ENCODE peak calls at places on chromosomes 12 and 14, in ten cellular contexts. R is HCT116; P is heart right ventricle; O is right cardiac atrium; A is pancreas; C is astrocyte; B is CD4-positive, CD25-positive, alpha-beta regulatory T cell; Z is mucosa of descending colon; M is BE2C; G is ascending aorta. I is an unnamed sample. For H3K4me1, the result is how much of the 10 kb centered on the place peaks cover.

GRCh38 chr12:19850341-19851065 is 411.2 kb downstream of the AEBP2 start:
- DNase-seq in R (no peak), P (no peak), O (peak), A (no peak), C (peak), B (no peak), Z (no peak), M (no peak), G (peak), I (no peak)

GRCh38 chr12:49288412-49288853 is 6.5 kb upstream of the PRPH start:
- DNase-seq in R (peak), P (no peak), O (peak), A (no peak), C (no peak), B (peak), Z (peak), M (peak), G (peak), I (peak)

GRCh38 chr12:122609696-122610095 is 82.6 kb downstream of the KNTC1 start:
- DNase-seq in R (no peak), P (no peak), O (no peak), A (no peak), C (no peak), B (no peak), Z (no peak), M (no peak), G (no peak), I (no peak)

GRCh38 chr12:124867389-124867930 is 3.8 kb upstream of the SCARB1 start:
- DNase-seq in R (no peak), P (no peak), O (no peak), A (no peak), C (peak), B (no peak), Z (peak), M (no peak), G (no peak), I (no peak)

GRCh38 chr14:90580381-90581335 is 183.8 kb downstream of the CALM1 start:
- DNase-seq in R (no peak), P (no peak), O (peak), A (no peak), C (no peak), B (no peak), Z (no peak), M (peak), G (no peak), I (peak)

GRCh38 chr12:106309671-106310313 is 7.3 kb downstream of the TCP11L2 start:
- DNase-seq in R (no peak), P (no peak), O (peak), A (no peak), C (peak), B (no peak), Z (no peak), M (no peak), G (no peak), I (no peak)

GRCh38 chr12:70277973-70278372 is 34.7 kb downstream of the CNOT2 start:
- DNase-seq in R (no peak), P (no peak), O (no peak), A (no peak), C (no peak), B (no peak), Z (no peak), M (no peak), G (no peak), I (no peak)

GRCh38 chr12:120639771-120640721 is at the start of gene CABP1:
- DNase-seq in R (no peak), P (no peak), O (peak), A (peak), C (no peak), B (peak), Z (peak), M (peak), G (no peak), I (peak)

GRCh38 chr12:107545737-107546363 is 139.7 kb upstream of the PWP1 start:
- DNase-seq in R (no peak), P (no peak), O (no peak), A (no peak), C (no peak), B (no peak), Z (no peak), M (no peak), G (no peak), I (no peak)

GRCh38 chr12:94832780-94833760 is 170.4 kb downstream of the NDUFA12 start:
- DNase-seq in R (no peak), P (no peak), O (no peak), A (no peak), C (peak), B (no peak), Z (no peak), M (peak), G (no peak), I (no peak)

GRCh38 chr12:48331389-48331788 is 19.3 kb downstream of the ZNF641 start:
- DNase-seq in R (no peak), P (no peak), O (no peak), A (no peak), C (no peak), B (no peak), Z (no peak), M (no peak), G (no peak), I (no peak)

GRCh38 chr12:131155131-131155530 is 201.4 kb downstream of the ADGRD1 start:
- DNase-seq in R (no peak), P (no peak), O (no peak), A (no peak), C (no peak), B (no peak), Z (no peak), M (no peak), G (no peak), I (no peak)

GRCh38 chr12:52081263-52081733 is 1.8 kb downstream of the SMIM41 start:
- DNase-seq in R (no peak), P (peak), O (peak), A (no peak), C (no peak), B (no peak), Z (no peak), M (peak), G (no peak), I (no peak)

GRCh38 chr12:55717397-55718007 is 1.7 kb downstream of the BLOC1S1 start:
- DNase-seq in R (no peak), P (no peak), O (peak), A (no peak), C (peak), B (no peak), Z (peak), M (no peak), G (no peak), I (no peak)

GRCh38 chr12:132196038-132196872 is 52.0 kb downstream of the NOC4L start:
- DNase-seq in R (no peak), P (no peak), O (peak), A (no peak), C (peak), B (no peak), Z (no peak), M (no peak), G (no peak), I (no peak)

GRCh38 chr14:89428163-89428523 is 11.1 kb upstream of the FOXN3 start:
- DNase-seq in R (no peak), P (no peak), O (no peak), A (no peak), C (no peak), B (no peak), Z (no peak), M (no peak), G (no peak), I (no peak)

GRCh38 chr14:89429206-89430091 is 12.4 kb upstream of the FOXN3 start:
- DNase-seq in R (no peak), P (no peak), O (no peak), A (no peak), C (peak), B (no peak), Z (no peak), M (no peak), G (no peak), I (no peak)

GRCh38 chr14:89428556-89429196 is 11.6 kb upstream of the FOXN3 start:
- DNase-seq in R (no peak), P (no peak), O (peak), A (no peak), C (peak), B (no peak), Z (no peak), M (no peak), G (peak), I (no peak)

GRCh38 chr14:89425931-89426330 is 8.9 kb upstream of the FOXN3 start:
- DNase-seq in R (peak), P (no peak), O (peak), A (no peak), C (peak), B (no peak), Z (no peak), M (no peak), G (peak), I (no peak)

GRCh38 chr14:89427426-89428162 is 10.6 kb upstream of the FOXN3 start:
- DNase-seq in R (no peak), P (no peak), O (peak), A (no peak), C (no peak), B (no peak), Z (no peak), M (no peak), G (no peak), I (no peak)
- H3K4me3 ChIP-seq in R (no peak), P (no peak), O (no peak), A (no peak), C (no peak), B (no peak), Z (no peak), M (no peak), G (peak), I (no peak)

DNA sequence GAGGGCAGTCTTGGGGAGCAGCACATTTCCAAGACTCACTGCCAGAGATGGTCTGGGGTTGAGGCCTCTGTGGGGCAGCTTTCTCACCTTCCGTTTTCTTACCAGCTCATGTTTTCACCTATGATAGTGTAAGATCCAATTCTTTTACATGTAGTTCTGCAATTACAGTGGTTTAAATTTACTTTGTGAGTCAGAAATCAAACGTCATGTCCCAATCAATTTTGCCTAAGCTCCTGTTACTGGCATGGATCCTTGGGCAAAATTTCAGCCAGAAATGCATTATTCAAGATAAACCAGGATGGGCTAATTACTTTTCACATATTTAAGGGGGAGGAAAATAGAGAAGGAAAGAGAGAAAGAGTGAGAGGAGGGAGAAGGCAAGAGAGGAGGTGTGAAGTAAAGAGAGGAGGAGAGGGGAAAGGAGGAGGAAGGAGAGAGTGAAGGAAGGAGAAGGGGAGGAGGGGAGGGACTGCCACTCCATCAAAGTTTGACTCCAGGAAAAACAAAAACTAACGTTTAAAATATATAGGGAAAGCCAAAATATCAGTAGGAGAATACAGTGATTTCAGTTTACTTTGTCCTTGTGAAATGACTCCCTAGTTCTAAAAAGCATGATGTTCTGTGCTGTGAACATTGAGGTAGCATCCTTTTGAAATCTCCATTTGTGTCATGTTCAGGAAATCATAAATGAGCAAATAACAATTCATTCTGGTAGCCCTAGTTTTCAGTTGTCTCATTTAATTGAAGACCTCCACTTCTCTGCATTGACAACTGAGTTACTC is 2.9 kb downstream of the BMAL2 start:
- DNase-seq in R (no peak), P (no peak), O (no peak), A (no peak), C (peak), B (no peak), Z (no peak), M (no peak), G (no peak), I (no peak)
- H3K4me1 ChIP-seq in R (under half), P (under half), O (under half), A (under half), C (under half), B (under half), Z (under half), M (under half), G (under half), I (under half)

DNA sequence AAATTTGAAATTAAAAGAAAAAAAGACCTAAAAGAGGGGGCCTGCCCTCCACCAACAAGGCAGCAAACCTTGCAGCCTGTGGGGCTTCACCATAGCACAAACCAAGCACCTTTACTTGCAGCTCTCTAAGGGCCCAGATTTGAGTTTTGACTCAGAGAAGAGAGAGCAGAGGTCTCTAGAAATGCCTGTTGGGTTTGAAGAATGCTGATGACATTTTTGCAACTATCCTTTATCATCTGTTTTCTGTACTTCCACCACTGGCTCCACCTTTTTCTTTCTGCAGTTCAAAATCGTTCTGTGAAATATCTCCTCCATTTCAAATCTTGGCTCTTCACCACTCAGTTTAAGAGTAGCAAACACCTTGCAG is 83.8 kb upstream of the HMGA2 start:
- DNase-seq in R (no peak), P (no peak), O (no peak), A (no peak), C (peak), B (no peak), Z (no peak), M (no peak), G (no peak), I (no peak)
- H3K4me3 ChIP-seq in R (no peak), P (no peak), O (no peak), A (no peak), C (peak), B (no peak), Z (no peak), M (no peak), G (no peak), I (no peak)

DNA sequence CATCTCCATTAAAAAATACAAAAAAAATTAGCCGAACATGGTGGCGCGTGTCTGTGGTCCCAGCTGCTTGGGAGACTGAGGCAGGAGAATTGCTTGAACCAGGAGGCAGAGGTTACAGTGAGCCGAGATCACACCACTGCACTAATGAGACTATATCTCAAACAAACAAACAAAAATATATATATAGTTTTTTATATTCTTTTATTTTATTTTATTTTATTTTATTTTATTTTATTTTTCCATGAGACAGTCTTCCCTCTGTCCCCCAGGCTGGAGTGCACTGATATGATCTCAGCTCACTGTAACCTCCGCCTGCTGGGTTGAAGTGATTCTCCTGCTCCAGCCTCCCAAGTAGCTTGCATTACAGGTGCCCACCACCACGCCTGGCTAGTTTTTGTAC is 79.5 kb downstream of the IRF2BPL start:
- DNase-seq in R (no peak), P (no peak), O (no peak), A (no peak), C (no peak), B (no peak), Z (no peak), M (no peak), G (no peak), I (no peak)
- H3K4me1 ChIP-seq in R (half or more), P (under half), O (under half), A (under half), C (under half), B (under half), Z (under half), M (under half), G (under half), I (under half)

GRCh38 chr12:27995406-27995805 is 22.9 kb upstream of the PTHLH start:
- DNase-seq in R (no peak), P (no peak), O (no peak), A (no peak), C (no peak), B (no peak), Z (no peak), M (no peak), G (no peak), I (no peak)
- H3K4me3 ChIP-seq in R (no peak), P (no peak), O (no peak), A (no peak), C (no peak), B (no peak), Z (no peak), M (no peak), G (no peak), I (no peak)